ENCODE peak calls at places on chromosomes 6 and 20, in seven cellular contexts. One of them, this sample, is unnamed.

GRCh38 chr20:62710886-62711702 is 2.5 kb downstream of the NTSR1 start:
- DNase-seq in ELR: peak; percentile 66
- DNase-seq in CD4-positive, alpha-beta T cell: no peak
- DNase-seq in KG1: no peak
- DNase-seq in GM06990: no peak
- DNase-seq in amniotic epithelial cell: peak; percentile 6
- DNase-seq in AG08396: peak; percentile 48
- DNase-seq in this sample: peak; percentile 28

GRCh38 chr6:154485784-154486183 is 24.7 kb downstream of the CNKSR3 start:
- DNase-seq in KG1: no peak
- DNase-seq in AG08396: no peak
- DNase-seq in ELR: no peak
- DNase-seq in GM06990: no peak
- DNase-seq in amniotic epithelial cell: no peak
- DNase-seq in CD4-positive, alpha-beta T cell: no peak
- DNase-seq in this sample: no peak

GRCh38 chr6:34237316-34237721 is 646 bp downstream of the HMGA1 start:
- DNase-seq in CD4-positive, alpha-beta T cell: no peak
- DNase-seq in GM06990: peak; percentile 49
- DNase-seq in ELR: peak; percentile 37
- DNase-seq in KG1: no peak
- DNase-seq in amniotic epithelial cell: no peak
- DNase-seq in AG08396: peak; percentile 64
- DNase-seq in this sample: no peak

GRCh38 chr20:4949833-4950178 is 51.5 kb downstream of the SLC23A2 start:
- DNase-seq in CD4-positive, alpha-beta T cell: peak; percentile 3
- DNase-seq in amniotic epithelial cell: peak; percentile 47
- DNase-seq in KG1: no peak
- DNase-seq in AG08396: peak; percentile 49
- DNase-seq in ELR: peak; percentile 29
- DNase-seq in GM06990: peak; percentile 41
- DNase-seq in this sample: no peak

GRCh38 chr6:14732845-14733757 is 512.8 kb upstream of the JARID2 start:
- DNase-seq in KG1: no peak
- DNase-seq in AG08396: peak; percentile 27
- DNase-seq in amniotic epithelial cell: peak; percentile 42
- DNase-seq in CD4-positive, alpha-beta T cell: no peak
- DNase-seq in ELR: peak; percentile 93
- DNase-seq in GM06990: no peak
- DNase-seq in this sample: no peak

GRCh38 chr6:72376736-72377135 is 245.1 kb upstream of the KCNQ5 start:
- DNase-seq in CD4-positive, alpha-beta T cell: no peak
- DNase-seq in KG1: no peak
- DNase-seq in AG08396: no peak
- DNase-seq in GM06990: no peak
- DNase-seq in ELR: no peak
- DNase-seq in amniotic epithelial cell: no peak
- DNase-seq in this sample: no peak

GRCh38 chr6:114030767-114031166 is 59.8 kb upstream of the HDAC2 start:
- DNase-seq in KG1: no peak
- DNase-seq in CD4-positive, alpha-beta T cell: no peak
- DNase-seq in GM06990: no peak
- DNase-seq in ELR: no peak
- DNase-seq in AG08396: no peak
- DNase-seq in amniotic epithelial cell: no peak
- DNase-seq in this sample: no peak

GRCh38 chr6:35302604-35303218 is 5.1 kb downstream of the DEF6 start:
- DNase-seq in KG1: peak; percentile 49
- DNase-seq in ELR: peak; percentile 38
- DNase-seq in CD4-positive, alpha-beta T cell: peak; percentile 75
- DNase-seq in amniotic epithelial cell: peak; percentile 13
- DNase-seq in GM06990: peak; percentile 76
- DNase-seq in AG08396: no peak
- DNase-seq in this sample: peak; percentile 39